ENCODE peak calls at places on chromosomes 11 and 22, in six cellular contexts. M is ovary, S is IMR-90, J is uterus, C is A549, X is body of pancreas. V is an unnamed sample.

GRCh38 chr11:16610213-16610737 is 128.2 kb upstream of the C11orf58 start:
- DNase-seq in M (no peak), S (no peak), J (no peak), C (no peak), X (no peak), V (no peak)

GRCh38 chr11:57248780-57249383 is 11.8 kb upstream of the APLNR start:
- DNase-seq in M (peak; percentile 40), S (peak; percentile 67), J (peak; percentile 63), C (peak; percentile 80), X (peak; percentile 32), V (peak; percentile 92)

GRCh38 chr11:4610258-4610935 is 2.4 kb upstream of the TRIM68 start:
- DNase-seq in M (no peak), S (peak; percentile 5), J (no peak), C (no peak), X (no peak), V (no peak)

GRCh38 chr11:6566704-6567370 is 36.6 kb downstream of the RRP8 start:
- DNase-seq in M (no peak), S (no peak), J (no peak), C (no peak), X (no peak), V (no peak)

GRCh38 chr11:10588904-10589303 is 20.4 kb upstream of the LYVE1 start:
- DNase-seq in M (no peak), S (no peak), J (no peak), C (no peak), X (no peak), V (no peak)

GRCh38 chr11:19239039-19239438 is 1.7 kb downstream of the E2F8 start:
- DNase-seq in M (no peak), S (no peak), J (no peak), C (no peak), X (no peak), V (no peak)

GRCh38 chr11:3947084-3947483 is 91.6 kb downstream of the STIM1 start:
- DNase-seq in M (no peak), S (peak; percentile 67), J (peak; percentile 44), C (no peak), X (no peak), V (no peak)

GRCh38 chr11:57323503-57324153 is 1.1 kb downstream of the TNKS1BP1 start:
- DNase-seq in M (no peak), S (peak; percentile 40), J (no peak), C (peak; percentile 51), X (peak; percentile 29), V (no peak)

GRCh38 chr11:1733716-1734351 is 16.6 kb downstream of the IFITM10 start:
- DNase-seq in M (no peak), S (no peak), J (no peak), C (no peak), X (no peak), V (no peak)

GRCh38 chr11:15370774-15371173 is 256.1 kb downstream of the INSC start:
- DNase-seq in M (no peak), S (no peak), J (no peak), C (no peak), X (no peak), V (no peak)

GRCh38 chr11:8106679-8107078 is 25.7 kb downstream of the TUB start:
- DNase-seq in M (no peak), S (no peak), J (no peak), C (no peak), X (no peak), V (no peak)

GRCh38 chr11:4197112-4197511 is 102.5 kb downstream of the RRM1 start:
- DNase-seq in M (no peak), S (no peak), J (no peak), C (no peak), X (no peak), V (no peak)

GRCh38 chr11:47124675-47125074 is 52.0 kb downstream of the ARFGAP2 start:
- DNase-seq in M (no peak), S (no peak), J (no peak), C (no peak), X (no peak), V (no peak)

GRCh38 chr11:16946477-16947282 is 67.5 kb downstream of the PLEKHA7 start:
- DNase-seq in M (no peak), S (no peak), J (no peak), C (no peak), X (no peak), V (no peak)

GRCh38 chr22:36252754-36253522 is at the start of gene APOL1:
- DNase-seq in M (peak; percentile 56), S (peak; percentile 43), J (peak; percentile 64), C (no peak), X (no peak), V (no peak)

GRCh38 chr11:12761029-12761428 is 86.8 kb downstream of the TEAD1 start:
- DNase-seq in M (no peak), S (peak; percentile 58), J (no peak), C (no peak), X (no peak), V (no peak)

GRCh38 chr22:29044657-29045176 is 16.9 kb downstream of the C22orf31 start:
- DNase-seq in M (no peak), S (peak; percentile 87), J (no peak), C (no peak), X (no peak), V (no peak)

GRCh38 chr11:35163707-35164496 is 24.9 kb downstream of the CD44 start:
- DNase-seq in M (no peak), S (peak; percentile 31), J (no peak), C (no peak), X (no peak), V (no peak)

GRCh38 chr11:35168606-35169200 is 29.7 kb downstream of the CD44 start:
- DNase-seq in M (no peak), S (no peak), J (no peak), C (no peak), X (no peak), V (no peak)

GRCh38 chr11:35165416-35166368 is 26.7 kb downstream of the CD44 start:
- DNase-seq in M (no peak), S (peak; percentile 50), J (no peak), C (no peak), X (peak; percentile 34), V (peak; percentile 78)

GRCh38 chr11:35167451-35167954 is 28.5 kb downstream of the CD44 start:
- DNase-seq in M (no peak), S (no peak), J (peak; percentile 40), C (no peak), X (no peak), V (no peak)

GRCh38 chr11:35166369-35167360 is 27.7 kb downstream of the CD44 start:
- DNase-seq in M (no peak), S (peak; percentile 93), J (no peak), C (peak; percentile 57), X (no peak), V (peak; percentile 59)
- TF ChIP-seq POLR2A in M (no peak), S (no peak), J (no peak), C (no peak), X (no peak), V (no peak)

DNA sequence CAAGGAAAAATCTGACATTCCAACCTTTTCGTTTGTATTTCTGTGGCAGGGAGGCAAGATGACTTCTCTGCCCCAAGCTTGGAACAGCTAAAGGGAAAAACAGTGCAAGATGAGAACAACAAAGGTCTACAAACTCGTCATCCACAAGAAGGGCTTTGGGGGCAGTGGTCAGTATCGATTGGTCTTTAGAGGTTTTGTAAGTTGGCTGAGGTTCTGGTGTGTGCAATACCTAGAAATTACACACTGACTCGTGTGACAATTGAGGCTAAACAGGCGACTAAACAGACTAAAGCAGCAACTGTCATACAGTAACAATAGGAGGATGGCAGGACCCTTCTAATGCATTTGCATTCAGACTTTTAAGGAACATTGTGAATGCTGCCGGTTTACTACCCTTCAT is 994 bp downstream of the DEPDC5 start:
- DNase-seq in M (no peak), S (no peak), J (no peak), C (no peak), X (no peak), V (no peak)
- H3K4me3 ChIP-seq in M (peak overlapping the region; percentile 82), S (peak overlapping the region; percentile 67), J (no peak overlapping the region), C (peak overlapping the region; percentile 82), X (no peak overlapping the region), V (no peak overlapping the region)

GRCh38 chr11:119120639-119121007 is 757 bp upstream of the HINFP start:
- DNase-seq in M (no peak), S (peak; percentile 70), J (no peak), C (no peak), X (no peak), V (no peak)

GRCh38 chr11:119117004-119117706 is 4.2 kb upstream of the HINFP start:
- DNase-seq in M (no peak), S (no peak), J (no peak), C (no peak), X (no peak), V (no peak)

GRCh38 chr11:119121811-119122124 is 388 bp downstream of the HINFP start:
- DNase-seq in M (no peak), S (no peak), J (no peak), C (no peak), X (no peak), V (no peak)

GRCh38 chr11:119118227-119118626 is 3.2 kb upstream of the HINFP start:
- DNase-seq in M (no peak), S (no peak), J (no peak), C (no peak), X (no peak), V (no peak)

DNA sequence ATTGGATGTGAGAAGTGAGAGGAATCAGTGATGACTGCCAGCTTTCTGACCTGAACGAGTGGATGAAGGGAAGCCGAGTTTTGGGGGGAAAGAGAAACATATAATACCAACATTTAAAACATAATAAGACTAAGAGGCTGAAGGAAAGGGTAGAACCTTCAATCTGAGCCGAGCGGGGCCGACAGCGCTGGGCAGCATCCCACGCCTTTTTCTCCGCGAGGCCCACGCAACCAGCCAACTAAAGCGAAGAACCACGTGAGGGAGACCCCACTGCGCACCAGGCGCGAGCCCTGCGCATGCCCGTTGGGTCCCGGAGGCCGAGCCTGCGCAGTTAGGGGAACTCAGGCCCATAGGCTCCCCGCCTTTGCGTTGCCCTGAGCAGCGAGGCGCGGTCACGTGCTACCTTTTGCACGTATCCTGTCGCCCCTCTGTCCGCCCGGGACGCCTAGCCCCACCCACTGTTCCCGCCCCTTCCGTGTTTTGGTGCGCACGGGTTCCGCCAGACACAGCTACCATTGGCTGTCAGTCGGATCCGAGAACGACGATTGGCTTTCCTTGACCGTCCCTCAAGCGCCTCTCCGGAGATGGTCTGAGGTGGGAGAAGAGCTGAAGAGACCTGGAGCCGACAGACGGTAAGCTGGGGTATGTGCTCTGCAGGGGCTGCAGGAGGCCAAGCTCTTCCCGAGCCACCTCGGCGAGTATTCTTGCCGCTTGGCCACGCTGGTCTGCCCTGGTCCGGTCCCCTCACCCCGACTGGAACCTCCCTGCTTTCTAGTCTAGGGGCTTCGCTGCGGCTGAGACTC is at the start of gene HINFP:
- DNase-seq in M (peak; percentile 100), S (peak; percentile 98), J (peak; percentile 100), C (peak; percentile 91), X (peak; percentile 99), V (peak; percentile 100)
- TF ChIP-seq POLR2A in M (peak; percentile 69), S (no peak), J (peak; percentile 79), C (peak; percentile 83), X (peak; percentile 84), V (no peak)

DNA sequence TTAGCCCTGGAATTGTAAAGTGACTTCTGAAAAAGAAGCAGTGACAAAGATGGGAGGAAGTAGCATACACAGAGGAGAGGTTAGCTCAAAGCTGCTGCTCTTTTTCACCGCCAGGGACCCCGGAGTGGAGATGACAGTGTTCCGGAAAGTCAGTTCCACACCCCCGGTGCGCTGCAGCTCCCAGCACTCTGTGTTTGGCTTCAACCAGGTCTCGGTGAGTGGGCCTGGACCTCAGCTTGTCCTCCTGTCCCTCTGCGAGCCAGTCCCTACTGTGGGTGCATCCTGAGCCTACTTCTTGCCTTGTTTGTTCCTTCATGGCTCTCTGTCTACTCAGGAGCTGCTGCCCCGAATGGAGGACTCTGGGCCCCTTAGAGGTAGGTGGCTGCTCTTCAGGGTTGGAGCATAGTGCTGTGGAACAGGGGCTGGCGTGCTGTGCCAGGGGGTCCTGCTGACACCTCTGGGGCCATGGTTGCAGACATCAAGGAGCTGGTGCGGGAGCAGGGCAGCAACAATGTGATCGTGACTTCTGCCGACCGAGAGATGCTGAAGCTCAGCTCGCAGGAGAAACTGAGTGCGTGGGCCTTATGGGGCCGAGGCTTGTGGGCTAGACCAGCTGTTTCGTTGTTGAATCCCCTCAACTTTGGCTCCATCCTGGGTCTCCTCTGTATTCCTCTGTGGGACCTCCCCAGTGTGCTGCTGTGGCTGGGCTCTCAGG is 1.7 kb downstream of the PCNX3 start:
- DNase-seq in M (no peak), S (no peak), J (no peak), C (no peak), X (no peak), V (no peak)
- H3K4me3 ChIP-seq in M (no peak overlapping the region), S (no peak overlapping the region), J (no peak overlapping the region), C (peak overlapping the region; percentile 87), X (no peak overlapping the region), V (no peak overlapping the region)

V was measured in lower leg skin.